ENCODE peak calls at places on chromosomes 2 and 18, in nine cellular contexts. One of them, this sample, is unnamed.
A peak's percentile ranks its signal among the peaks of the same experiment; 100 is the strongest.

GRCh38 chr2:62099523-62100175 is 96.3 kb upstream of the B3GNT2 start:
- DNase-seq in activated gamma-delta T cell treated with Interleukin-2 at 50 U/mL for 16 hours: no peak
- DNase-seq in GM10248: peak; percentile 57
- DNase-seq in ascending aorta: no peak
- DNase-seq in GM12892: peak; percentile 17
- DNase-seq in psoas muscle: no peak
- DNase-seq in osteocyte: no peak
- DNase-seq in GM12864: peak; percentile 70
- DNase-seq in hepatocyte: no peak
- DNase-seq in this sample: no peak

GRCh38 chr2:30222636-30223360 is 8.5 kb upstream of the LBH start:
- DNase-seq in activated gamma-delta T cell treated with Interleukin-2 at 50 U/mL for 16 hours: no peak
- DNase-seq in GM10248: no peak
- DNase-seq in ascending aorta: no peak
- DNase-seq in GM12892: no peak
- DNase-seq in psoas muscle: no peak
- DNase-seq in osteocyte: no peak
- DNase-seq in GM12864: no peak
- DNase-seq in hepatocyte: no peak
- DNase-seq in this sample: no peak

GRCh38 chr18:59691046-59691395 is 6.2 kb downstream of the CCBE1 start:
- DNase-seq in activated gamma-delta T cell treated with Interleukin-2 at 50 U/mL for 16 hours: no peak
- DNase-seq in GM10248: no peak
- DNase-seq in ascending aorta: no peak
- DNase-seq in GM12892: no peak
- DNase-seq in psoas muscle: no peak
- DNase-seq in osteocyte: no peak
- DNase-seq in GM12864: no peak
- DNase-seq in hepatocyte: no peak
- DNase-seq in this sample: no peak

GRCh38 chr2:231917280-231918088 is 8.7 kb downstream of the NPPC start:
- DNase-seq in activated gamma-delta T cell treated with Interleukin-2 at 50 U/mL for 16 hours: no peak
- DNase-seq in GM10248: no peak
- DNase-seq in ascending aorta: no peak
- DNase-seq in GM12892: no peak
- DNase-seq in psoas muscle: no peak
- DNase-seq in osteocyte: no peak
- DNase-seq in GM12864: no peak
- DNase-seq in hepatocyte: no peak
- DNase-seq in this sample: no peak

GRCh38 chr2:9971105-9971818 is 19.8 kb downstream of the GRHL1 start:
- DNase-seq in activated gamma-delta T cell treated with Interleukin-2 at 50 U/mL for 16 hours: no peak
- DNase-seq in GM10248: no peak
- DNase-seq in ascending aorta: no peak
- DNase-seq in GM12892: no peak
- DNase-seq in psoas muscle: no peak
- DNase-seq in osteocyte: no peak
- DNase-seq in GM12864: no peak
- DNase-seq in hepatocyte: no peak
- DNase-seq in this sample: no peak

GRCh38 chr2:55888941-55889340 is 34.6 kb downstream of the EFEMP1 start:
- DNase-seq in activated gamma-delta T cell treated with Interleukin-2 at 50 U/mL for 16 hours: no peak
- DNase-seq in GM10248: no peak
- DNase-seq in ascending aorta: peak; percentile 70
- DNase-seq in GM12892: no peak
- DNase-seq in psoas muscle: peak; percentile 15
- DNase-seq in osteocyte: no peak
- DNase-seq in GM12864: no peak
- DNase-seq in hepatocyte: no peak
- DNase-seq in this sample: no peak

GRCh38 chr2:164205347-164205746 is 415.9 kb downstream of the GRB14 start:
- DNase-seq in activated gamma-delta T cell treated with Interleukin-2 at 50 U/mL for 16 hours: no peak
- DNase-seq in GM10248: no peak
- DNase-seq in ascending aorta: no peak
- DNase-seq in GM12892: no peak
- DNase-seq in psoas muscle: no peak
- DNase-seq in osteocyte: no peak
- DNase-seq in GM12864: no peak
- DNase-seq in hepatocyte: peak; percentile 4
- DNase-seq in this sample: no peak

GRCh38 chr2:98355881-98356280 is 9.6 kb downstream of the CNGA3 start:
- DNase-seq in activated gamma-delta T cell treated with Interleukin-2 at 50 U/mL for 16 hours: no peak
- DNase-seq in GM10248: no peak
- DNase-seq in ascending aorta: no peak
- DNase-seq in GM12892: no peak
- DNase-seq in psoas muscle: no peak
- DNase-seq in osteocyte: no peak
- DNase-seq in GM12864: no peak
- DNase-seq in hepatocyte: no peak
- DNase-seq in this sample: no peak

GRCh38 chr2:27988718-27989117 is 98.2 kb downstream of the BABAM2 start:
- DNase-seq in activated gamma-delta T cell treated with Interleukin-2 at 50 U/mL for 16 hours: no peak
- DNase-seq in GM10248: no peak
- DNase-seq in ascending aorta: no peak
- DNase-seq in GM12892: no peak
- DNase-seq in psoas muscle: no peak
- DNase-seq in osteocyte: no peak
- DNase-seq in GM12864: no peak
- DNase-seq in hepatocyte: no peak
- DNase-seq in this sample: no peak

GRCh38 chr2:12728221-12728777 is 11.6 kb downstream of the TRIB2 start:
- DNase-seq in activated gamma-delta T cell treated with Interleukin-2 at 50 U/mL for 16 hours: peak; percentile 51
- DNase-seq in GM10248: no peak
- DNase-seq in ascending aorta: no peak
- DNase-seq in GM12892: peak; percentile 29
- DNase-seq in psoas muscle: no peak
- DNase-seq in osteocyte: no peak
- DNase-seq in GM12864: peak; percentile 85
- DNase-seq in hepatocyte: no peak
- DNase-seq in this sample: peak; percentile 64

GRCh38 chr2:119476301-119477117 is 44.9 kb downstream of the TMEM37 start:
- DNase-seq in activated gamma-delta T cell treated with Interleukin-2 at 50 U/mL for 16 hours: no peak
- DNase-seq in GM10248: peak; percentile 86
- DNase-seq in ascending aorta: peak; percentile 70
- DNase-seq in GM12892: peak; percentile 68
- DNase-seq in psoas muscle: peak; percentile 55
- DNase-seq in osteocyte: peak; percentile 82
- DNase-seq in GM12864: no peak
- DNase-seq in hepatocyte: peak; percentile 79
- DNase-seq in this sample: peak; percentile 60

GRCh38 chr2:131038258-131039100 is 54.8 kb downstream of the FAM168B start:
- DNase-seq in activated gamma-delta T cell treated with Interleukin-2 at 50 U/mL for 16 hours: no peak
- DNase-seq in GM10248: no peak
- DNase-seq in ascending aorta: peak; percentile 56
- DNase-seq in GM12892: no peak
- DNase-seq in psoas muscle: no peak
- DNase-seq in osteocyte: peak; percentile 66
- DNase-seq in GM12864: no peak
- DNase-seq in hepatocyte: no peak
- DNase-seq in this sample: no peak

GRCh38 chr2:3189076-3189591 is 188.5 kb downstream of the EIPR1 start:
- DNase-seq in activated gamma-delta T cell treated with Interleukin-2 at 50 U/mL for 16 hours: no peak
- DNase-seq in GM10248: no peak
- DNase-seq in ascending aorta: no peak
- DNase-seq in GM12892: no peak
- DNase-seq in psoas muscle: no peak
- DNase-seq in osteocyte: no peak
- DNase-seq in GM12864: no peak
- DNase-seq in hepatocyte: no peak
- DNase-seq in this sample: no peak

GRCh38 chr2:196170681-196171247 is 614 bp downstream of the STK17B start:
- DNase-seq in activated gamma-delta T cell treated with Interleukin-2 at 50 U/mL for 16 hours: peak; percentile 32
- DNase-seq in GM10248: no peak
- DNase-seq in ascending aorta: no peak
- DNase-seq in GM12892: no peak
- DNase-seq in psoas muscle: peak; percentile 45
- DNase-seq in osteocyte: peak; percentile 86
- DNase-seq in GM12864: no peak
- DNase-seq in hepatocyte: peak; percentile 40
- DNase-seq in this sample: peak; percentile 56

GRCh38 chr2:172119089-172119488 is 16.4 kb upstream of the DLX2 start:
- DNase-seq in activated gamma-delta T cell treated with Interleukin-2 at 50 U/mL for 16 hours: no peak
- DNase-seq in GM10248: no peak
- DNase-seq in ascending aorta: no peak
- DNase-seq in GM12892: no peak
- DNase-seq in psoas muscle: no peak
- DNase-seq in osteocyte: no peak
- DNase-seq in GM12864: no peak
- DNase-seq in hepatocyte: no peak
- DNase-seq in this sample: no peak

GRCh38 chr18:58394046-58394445 is 234.8 kb downstream of the ALPK2 start:
- DNase-seq in activated gamma-delta T cell treated with Interleukin-2 at 50 U/mL for 16 hours: no peak
- DNase-seq in GM10248: no peak
- DNase-seq in ascending aorta: peak; percentile 11
- DNase-seq in GM12892: no peak
- DNase-seq in psoas muscle: no peak
- DNase-seq in osteocyte: no peak
- DNase-seq in GM12864: no peak
- DNase-seq in hepatocyte: no peak
- DNase-seq in this sample: no peak

GRCh38 chr18:34991152-34991551 is 50.1 kb upstream of the MAPRE2 start:
- DNase-seq in activated gamma-delta T cell treated with Interleukin-2 at 50 U/mL for 16 hours: no peak
- DNase-seq in GM10248: no peak
- DNase-seq in ascending aorta: no peak
- DNase-seq in GM12892: no peak
- DNase-seq in psoas muscle: no peak
- DNase-seq in osteocyte: no peak
- DNase-seq in GM12864: no peak
- DNase-seq in hepatocyte: no peak
- DNase-seq in this sample: no peak

GRCh38 chr2:235966932-235967331 is 201.3 kb downstream of the GBX2 start:
- DNase-seq in activated gamma-delta T cell treated with Interleukin-2 at 50 U/mL for 16 hours: no peak
- DNase-seq in GM10248: no peak
- DNase-seq in ascending aorta: no peak
- DNase-seq in GM12892: no peak
- DNase-seq in psoas muscle: no peak
- DNase-seq in osteocyte: no peak
- DNase-seq in GM12864: no peak
- DNase-seq in hepatocyte: no peak
- DNase-seq in this sample: no peak

GRCh38 chr2:185145316-185146121 is 547.2 kb downstream of the ZNF804A start:
- DNase-seq in activated gamma-delta T cell treated with Interleukin-2 at 50 U/mL for 16 hours: no peak
- DNase-seq in GM10248: no peak
- DNase-seq in ascending aorta: no peak
- DNase-seq in GM12892: no peak
- DNase-seq in psoas muscle: no peak
- DNase-seq in osteocyte: no peak
- DNase-seq in GM12864: no peak
- DNase-seq in hepatocyte: peak; percentile 5
- DNase-seq in this sample: no peak

GRCh38 chr2:181680055-181680936 is at the start of gene NEUROD1:
- DNase-seq in activated gamma-delta T cell treated with Interleukin-2 at 50 U/mL for 16 hours: no peak
- DNase-seq in GM10248: peak; percentile 21
- DNase-seq in ascending aorta: no peak
- DNase-seq in GM12892: no peak
- DNase-seq in psoas muscle: no peak
- DNase-seq in osteocyte: no peak
- DNase-seq in GM12864: no peak
- DNase-seq in hepatocyte: peak; percentile 22
- DNase-seq in this sample: no peak

GRCh38 chr2:132383956-132384355 is 32.6 kb upstream of the GPR39 start:
- DNase-seq in activated gamma-delta T cell treated with Interleukin-2 at 50 U/mL for 16 hours: no peak
- DNase-seq in GM10248: no peak
- DNase-seq in ascending aorta: no peak
- DNase-seq in GM12892: no peak
- DNase-seq in psoas muscle: no peak
- DNase-seq in osteocyte: no peak
- DNase-seq in GM12864: no peak
- DNase-seq in hepatocyte: no peak
- DNase-seq in this sample: no peak

GRCh38 chr2:216416571-216417307 is 4.5 kb downstream of the SMARCAL1 start:
- DNase-seq in activated gamma-delta T cell treated with Interleukin-2 at 50 U/mL for 16 hours: no peak
- DNase-seq in GM10248: no peak
- DNase-seq in ascending aorta: no peak
- DNase-seq in GM12892: no peak
- DNase-seq in psoas muscle: no peak
- DNase-seq in osteocyte: no peak
- DNase-seq in GM12864: no peak
- DNase-seq in hepatocyte: no peak
- DNase-seq in this sample: no peak

GRCh38 chr2:190533968-190534309 is 583 bp downstream of the NEMP2 start:
- DNase-seq in activated gamma-delta T cell treated with Interleukin-2 at 50 U/mL for 16 hours: peak; percentile 48
- DNase-seq in GM10248: no peak
- DNase-seq in ascending aorta: no peak
- DNase-seq in GM12892: no peak
- DNase-seq in psoas muscle: no peak
- DNase-seq in osteocyte: no peak
- DNase-seq in GM12864: peak; percentile 52
- DNase-seq in hepatocyte: peak; percentile 43
- DNase-seq in this sample: peak; percentile 76

GRCh38 chr2:105744091-105744908 is 412 bp upstream of the NCK2 start:
- DNase-seq in activated gamma-delta T cell treated with Interleukin-2 at 50 U/mL for 16 hours: peak; percentile 57
- DNase-seq in GM10248: peak; percentile 91
- DNase-seq in ascending aorta: peak; percentile 76
- DNase-seq in GM12892: peak; percentile 80
- DNase-seq in psoas muscle: peak; percentile 65
- DNase-seq in osteocyte: no peak
- DNase-seq in GM12864: no peak
- DNase-seq in hepatocyte: peak; percentile 89
- DNase-seq in this sample: peak; percentile 66

GRCh38 chr2:32825291-32825712 is 121.5 kb upstream of the LTBP1 start:
- DNase-seq in activated gamma-delta T cell treated with Interleukin-2 at 50 U/mL for 16 hours: no peak
- DNase-seq in GM10248: no peak
- DNase-seq in ascending aorta: no peak
- DNase-seq in GM12892: no peak
- DNase-seq in psoas muscle: peak; percentile 44
- DNase-seq in osteocyte: no peak
- DNase-seq in GM12864: no peak
- DNase-seq in hepatocyte: peak; percentile 46
- DNase-seq in this sample: no peak

GRCh38 chr2:48452108-48452507 is 77.8 kb upstream of the STON1 start:
- DNase-seq in activated gamma-delta T cell treated with Interleukin-2 at 50 U/mL for 16 hours: no peak
- DNase-seq in GM10248: no peak
- DNase-seq in ascending aorta: no peak
- DNase-seq in GM12892: no peak
- DNase-seq in psoas muscle: no peak
- DNase-seq in osteocyte: no peak
- DNase-seq in GM12864: no peak
- DNase-seq in hepatocyte: no peak
- DNase-seq in this sample: no peak

GRCh38 chr2:21194828-21195227 is 71.1 kb downstream of the TDRD15 start:
- DNase-seq in activated gamma-delta T cell treated with Interleukin-2 at 50 U/mL for 16 hours: no peak
- DNase-seq in GM10248: no peak
- DNase-seq in ascending aorta: no peak
- DNase-seq in GM12892: no peak
- DNase-seq in psoas muscle: no peak
- DNase-seq in osteocyte: no peak
- DNase-seq in GM12864: no peak
- DNase-seq in hepatocyte: no peak
- DNase-seq in this sample: no peak

GRCh38 chr18:13626544-13626908 is 99.8 kb downstream of the FAM210A start:
- DNase-seq in activated gamma-delta T cell treated with Interleukin-2 at 50 U/mL for 16 hours: no peak
- DNase-seq in GM10248: no peak
- DNase-seq in ascending aorta: no peak
- DNase-seq in GM12892: no peak
- DNase-seq in psoas muscle: no peak
- DNase-seq in osteocyte: no peak
- DNase-seq in GM12864: no peak
- DNase-seq in hepatocyte: no peak
- DNase-seq in this sample: no peak

GRCh38 chr18:31424383-31424988 is 23.1 kb upstream of the DSG3 start:
- DNase-seq in activated gamma-delta T cell treated with Interleukin-2 at 50 U/mL for 16 hours: no peak
- DNase-seq in GM10248: peak; percentile 31
- DNase-seq in ascending aorta: no peak
- DNase-seq in GM12892: no peak
- DNase-seq in psoas muscle: no peak
- DNase-seq in osteocyte: no peak
- DNase-seq in GM12864: no peak
- DNase-seq in hepatocyte: peak; percentile 69
- DNase-seq in this sample: no peak

GRCh38 chr2:160666019-160666676 is 172.5 kb upstream of the RBMS1 start:
- DNase-seq in activated gamma-delta T cell treated with Interleukin-2 at 50 U/mL for 16 hours: no peak
- DNase-seq in GM10248: no peak
- DNase-seq in ascending aorta: no peak
- DNase-seq in GM12892: no peak
- DNase-seq in psoas muscle: no peak
- DNase-seq in osteocyte: no peak
- DNase-seq in GM12864: peak; percentile 5
- DNase-seq in hepatocyte: peak; percentile 80
- DNase-seq in this sample: no peak

GRCh38 chr2:27211241-27211942 is 449 bp upstream of the ATRAID start:
- DNase-seq in activated gamma-delta T cell treated with Interleukin-2 at 50 U/mL for 16 hours: no peak
- DNase-seq in GM10248: peak; percentile 41
- DNase-seq in ascending aorta: no peak
- DNase-seq in GM12892: no peak
- DNase-seq in psoas muscle: no peak
- DNase-seq in osteocyte: no peak
- DNase-seq in GM12864: no peak
- DNase-seq in hepatocyte: no peak
- DNase-seq in this sample: no peak

This sample was measured in CD8-positive, alpha-beta T cell.